ENCODE peak calls at places on chromosomes 3 and 15, in four cellular contexts. P is CD8-positive, alpha-beta memory T cell; F is colonic mucosa; E is left ventricle myocardium inferior. V is an unnamed sample. For H3K4me1, the result is how much of the 10 kb centered on the place peaks cover.

GRCh38 chr3:147921044-147921443 is 511.9 kb downstream of the ZIC1 start:
- DNase-seq in P (no peak), F (no peak), E (no peak), V (no peak)

GRCh38 chr15:84588053-84588874 is 12.5 kb upstream of the ZSCAN2 start:
- DNase-seq in P (peak), F (peak), E (peak), V (peak)

GRCh38 chr3:68988740-68989139 is 24.7 kb downstream of the EOGT start:
- DNase-seq in P (no peak), F (no peak), E (no peak), V (no peak)

GRCh38 chr3:21920431-21920830 is 169.4 kb upstream of the ZNF385D start:
- DNase-seq in P (no peak), F (no peak), E (no peak), V (no peak)

GRCh38 chr3:177551431-177551836 is 354.2 kb upstream of the TBL1XR1 start:
- DNase-seq in P (peak), F (no peak), E (no peak), V (no peak)

GRCh38 chr15:63522143-63522531 is 17.7 kb downstream of the USP3 start:
- DNase-seq in P (no peak), F (no peak), E (no peak), V (no peak)

GRCh38 chr3:44969170-44969569 is 6.8 kb downstream of the ZDHHC3 start:
- DNase-seq in P (peak), F (no peak), E (no peak), V (no peak)

GRCh38 chr3:113374078-113374477 is 67.2 kb downstream of the CFAP44 start:
- DNase-seq in P (no peak), F (no peak), E (no peak), V (no peak)

GRCh38 chr3:78049501-78049900 is 1009.6 kb downstream of the ROBO2 start:
- DNase-seq in P (no peak), F (no peak), E (no peak), V (no peak)
- H3K4me1 ChIP-seq in P (under half), F (under half), E (under half), V (under half)

GRCh38 chr15:67135494-67135893 is 70.1 kb downstream of the SMAD3 start:
- DNase-seq in P (no peak), F (peak), E (no peak), V (no peak)

GRCh38 chr15:67134577-67135492 is 69.4 kb downstream of the SMAD3 start:
- DNase-seq in P (peak), F (peak), E (no peak), V (no peak)

GRCh38 chr15:67132276-67132675 is 66.9 kb downstream of the SMAD3 start:
- DNase-seq in P (no peak), F (no peak), E (no peak), V (no peak)

GRCh38 chr15:67133026-67133425 is 67.6 kb downstream of the SMAD3 start:
- DNase-seq in P (no peak), F (no peak), E (no peak), V (no peak)

GRCh38 chr15:67133738-67134576 is 68.6 kb downstream of the SMAD3 start:
- DNase-seq in P (peak), F (peak), E (no peak), V (no peak)
- H3K4me1 ChIP-seq in P (half or more), F (under half), E (half or more), V (under half)

DNA sequence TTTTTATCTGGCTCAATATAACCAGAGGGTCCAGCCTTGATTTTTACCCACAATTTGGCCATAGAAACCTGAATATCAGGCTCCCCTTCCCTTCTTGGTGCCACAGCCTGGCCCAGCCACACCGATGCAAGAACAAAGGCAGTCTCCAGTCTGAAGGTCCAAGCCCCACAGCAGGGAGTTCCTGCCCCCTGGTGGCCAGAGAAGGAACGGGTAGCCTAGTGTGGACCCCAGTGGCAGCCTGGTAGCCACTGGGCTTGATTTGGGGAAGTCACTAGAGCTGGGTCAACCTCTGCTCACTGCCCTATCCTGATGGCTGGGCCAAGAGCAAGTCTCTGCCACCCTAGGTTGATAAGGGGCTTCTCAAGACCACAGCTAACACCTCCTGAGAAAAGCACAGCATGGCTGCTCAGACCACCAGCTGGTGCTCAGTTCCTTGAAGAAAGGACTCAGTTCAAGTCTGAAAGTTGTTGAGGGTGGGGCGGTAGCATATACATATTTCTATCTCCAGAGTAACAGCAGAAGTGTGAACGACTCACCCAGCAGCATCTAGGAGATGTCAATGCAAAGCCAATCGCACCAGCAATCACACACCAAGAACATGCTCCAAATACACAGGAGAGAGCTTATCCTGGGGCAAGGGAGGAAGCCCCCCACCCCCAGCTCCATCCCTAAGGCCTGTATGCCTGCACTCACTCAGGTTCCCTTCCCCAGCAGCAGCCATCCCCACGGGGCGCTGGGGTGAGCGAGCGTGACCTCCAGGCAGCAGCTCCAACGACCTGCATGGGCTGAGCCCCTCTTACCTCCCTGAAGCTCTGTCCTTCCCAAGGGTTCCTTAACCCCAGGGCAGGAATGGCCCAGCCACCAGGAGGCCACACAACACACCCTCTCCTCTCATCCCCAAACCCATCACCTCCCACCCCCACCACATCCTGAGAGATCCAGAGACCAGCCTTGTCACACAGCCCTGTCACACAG is 7.6 kb downstream of the PFKFB4 start:
- DNase-seq in P (peak), F (peak), E (peak), V (peak)
- H3K4me1 ChIP-seq in P (under half), F (under half), E (under half), V (under half)

GRCh38 chr3:134326760-134327593 is 47.3 kb downstream of the AMOTL2 start:
- DNase-seq in P (no peak), F (no peak), E (peak), V (peak)
- H3K4me1 ChIP-seq in P (under half), F (under half), E (under half), V (under half)

GRCh38 chr3:46986055-46986730 is 6.7 kb downstream of the NBEAL2 start:
- DNase-seq in P (no peak), F (no peak), E (no peak), V (no peak)

GRCh38 chr3:46986782-46987484 is 7.5 kb downstream of the NBEAL2 start:
- DNase-seq in P (no peak), F (no peak), E (no peak), V (no peak)

GRCh38 chr3:46984591-46985459 is 5.4 kb downstream of the NBEAL2 start:
- DNase-seq in P (no peak), F (no peak), E (no peak), V (no peak)

GRCh38 chr3:46987485-46988401 is 8.3 kb downstream of the NBEAL2 start:
- DNase-seq in P (peak), F (peak), E (peak), V (peak)

DNA sequence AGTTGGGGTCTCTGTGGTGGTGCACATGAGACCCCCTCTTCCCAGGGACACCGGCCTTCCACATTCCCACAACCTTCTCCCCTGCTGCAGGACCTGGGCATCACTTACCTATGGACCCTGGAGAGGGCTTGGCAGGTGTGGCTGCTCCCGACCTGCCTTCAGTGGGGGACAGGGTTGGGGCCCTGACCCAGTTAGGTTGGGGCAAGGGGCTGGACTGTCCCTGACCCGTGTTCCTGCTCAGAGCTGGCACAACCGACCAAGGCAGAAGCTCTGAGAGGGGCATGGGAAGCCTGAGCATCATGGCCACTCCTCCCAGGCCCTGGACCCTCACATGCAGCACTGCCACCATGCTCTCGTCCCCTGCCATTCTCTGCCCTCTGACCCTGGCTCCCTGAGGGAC is 6.1 kb downstream of the NBEAL2 start:
- DNase-seq in P (no peak), F (no peak), E (no peak), V (no peak)
- H3K4me1 ChIP-seq in P (half or more), F (under half), E (half or more), V (under half)

DNA sequence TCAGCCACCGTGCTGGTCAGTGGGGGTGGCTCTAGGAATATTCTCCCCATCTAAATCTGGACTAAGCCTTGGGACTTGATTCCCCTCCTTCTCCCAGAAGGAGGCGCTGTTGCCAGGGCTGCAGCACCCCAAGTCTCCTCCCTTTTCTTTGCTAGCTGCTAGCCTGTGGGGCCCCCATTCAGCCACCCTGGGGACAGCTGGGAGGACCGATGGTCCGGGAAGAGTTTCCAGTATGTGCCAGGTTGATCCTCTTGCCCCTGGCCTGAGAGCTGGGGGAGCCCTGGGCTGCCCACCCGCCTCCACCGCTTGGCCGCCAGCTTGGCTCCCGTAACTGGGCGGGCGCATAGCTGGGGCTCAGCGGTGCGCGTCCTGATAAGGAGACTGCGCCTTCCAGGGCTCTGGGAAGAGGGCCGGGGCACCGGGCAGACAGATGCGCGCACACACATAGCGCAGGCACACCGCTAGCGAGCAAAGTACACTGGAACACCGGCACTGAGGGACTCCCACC is 4.2 kb downstream of the SMAD6 start:
- DNase-seq in P (no peak), F (no peak), E (peak), V (no peak)
- H3K4me1 ChIP-seq in P (under half), F (under half), E (half or more), V (under half)

DNA sequence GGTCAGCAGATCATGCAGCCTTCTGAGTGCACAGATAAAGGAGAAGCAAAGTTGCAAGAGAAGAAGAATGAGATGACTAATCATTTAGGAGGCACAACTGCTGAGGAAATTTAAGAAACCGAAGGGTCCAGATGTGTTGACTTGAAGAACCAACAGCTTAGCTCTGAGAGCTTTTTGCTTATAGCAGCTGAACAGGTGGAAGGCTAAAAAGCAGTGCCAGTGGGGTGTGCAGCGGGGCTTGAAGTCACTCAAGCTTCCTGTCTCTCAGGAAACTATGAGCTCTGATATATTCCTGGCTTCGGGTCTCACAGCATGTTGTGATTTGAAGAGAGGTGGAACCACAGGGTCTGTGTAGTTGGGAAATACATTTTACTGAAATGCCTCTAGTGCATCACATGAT is 305.7 kb downstream of the RYR3 start:
- DNase-seq in P (no peak), F (no peak), E (no peak), V (no peak)
- H3K4me1 ChIP-seq in P (under half), F (under half), E (under half), V (under half)